ENCODE peak calls at places on chromosomes 3 and 15, in eight cellular contexts. One of them, this sample, is unnamed.

GRCh38 chr3:4983739-4984510 is 4.7 kb downstream of the BHLHE40 start:
- DNase-seq in NCI-H1694: no peak
- DNase-seq in endothelial cell of umbilical vein: peak; percentile 76
- DNase-seq in iPS-NIHi11: no peak
- DNase-seq in hypothalamus: no peak
- DNase-seq in stimulated activated naive B cell treated with anti-CD40 and anti-IgM and Interleukin-4, amounts not matched to agents 10 μg/mL and 1 μg/mL and 100 μg/mL, for 72 hours: peak; percentile 88
- DNase-seq in PC-3: peak; percentile 87
- DNase-seq in GM03348: peak; percentile 75
- DNase-seq in this sample: peak; percentile 93

GRCh38 chr3:11759996-11760395 is 86.7 kb downstream of the TAMM41 start:
- DNase-seq in NCI-H1694: no peak
- DNase-seq in endothelial cell of umbilical vein: no peak
- DNase-seq in iPS-NIHi11: no peak
- DNase-seq in hypothalamus: no peak
- DNase-seq in stimulated activated naive B cell treated with anti-CD40 and anti-IgM and Interleukin-4, amounts not matched to agents 10 μg/mL and 1 μg/mL and 100 μg/mL, for 72 hours: no peak
- DNase-seq in PC-3: peak; percentile 21
- DNase-seq in GM03348: no peak
- DNase-seq in this sample: no peak

GRCh38 chr3:120157681-120158080 is 63.4 kb upstream of the GSK3B start:
- DNase-seq in NCI-H1694: no peak
- DNase-seq in endothelial cell of umbilical vein: no peak
- DNase-seq in iPS-NIHi11: no peak
- DNase-seq in hypothalamus: no peak
- DNase-seq in stimulated activated naive B cell treated with anti-CD40 and anti-IgM and Interleukin-4, amounts not matched to agents 10 μg/mL and 1 μg/mL and 100 μg/mL, for 72 hours: no peak
- DNase-seq in PC-3: no peak
- DNase-seq in GM03348: no peak
- DNase-seq in this sample: no peak

GRCh38 chr3:99544819-99545281 is 93.5 kb upstream of the COL8A1 start:
- DNase-seq in NCI-H1694: no peak
- DNase-seq in endothelial cell of umbilical vein: peak; percentile 100
- DNase-seq in iPS-NIHi11: no peak
- DNase-seq in hypothalamus: no peak
- DNase-seq in stimulated activated naive B cell treated with anti-CD40 and anti-IgM and Interleukin-4, amounts not matched to agents 10 μg/mL and 1 μg/mL and 100 μg/mL, for 72 hours: no peak
- DNase-seq in PC-3: no peak
- DNase-seq in GM03348: peak; percentile 31
- DNase-seq in this sample: peak; percentile 31

GRCh38 chr15:55774113-55774970 is 31.4 kb upstream of the PRTG start:
- DNase-seq in NCI-H1694: peak; percentile 1
- DNase-seq in endothelial cell of umbilical vein: peak; percentile 44
- DNase-seq in iPS-NIHi11: peak; percentile 67
- DNase-seq in hypothalamus: no peak
- DNase-seq in stimulated activated naive B cell treated with anti-CD40 and anti-IgM and Interleukin-4, amounts not matched to agents 10 μg/mL and 1 μg/mL and 100 μg/mL, for 72 hours: peak; percentile 9
- DNase-seq in PC-3: peak; percentile 60
- DNase-seq in GM03348: peak; percentile 56
- DNase-seq in this sample: peak; percentile 41

GRCh38 chr15:29039466-29040366 is 153.9 kb downstream of the APBA2 start:
- DNase-seq in NCI-H1694: no peak
- DNase-seq in endothelial cell of umbilical vein: no peak
- DNase-seq in iPS-NIHi11: peak; percentile 47
- DNase-seq in hypothalamus: no peak
- DNase-seq in stimulated activated naive B cell treated with anti-CD40 and anti-IgM and Interleukin-4, amounts not matched to agents 10 μg/mL and 1 μg/mL and 100 μg/mL, for 72 hours: no peak
- DNase-seq in PC-3: no peak
- DNase-seq in GM03348: no peak
- DNase-seq in this sample: no peak

GRCh38 chr3:12743583-12743982 is 15.5 kb downstream of the TMEM40 start:
- DNase-seq in NCI-H1694: no peak
- DNase-seq in endothelial cell of umbilical vein: no peak
- DNase-seq in iPS-NIHi11: no peak
- DNase-seq in hypothalamus: no peak
- DNase-seq in stimulated activated naive B cell treated with anti-CD40 and anti-IgM and Interleukin-4, amounts not matched to agents 10 μg/mL and 1 μg/mL and 100 μg/mL, for 72 hours: no peak
- DNase-seq in PC-3: no peak
- DNase-seq in GM03348: no peak
- DNase-seq in this sample: no peak

GRCh38 chr3:89049119-89049518 is 58.3 kb upstream of the EPHA3 start:
- DNase-seq in NCI-H1694: no peak
- DNase-seq in endothelial cell of umbilical vein: no peak
- DNase-seq in iPS-NIHi11: peak; percentile 56
- DNase-seq in hypothalamus: no peak
- DNase-seq in stimulated activated naive B cell treated with anti-CD40 and anti-IgM and Interleukin-4, amounts not matched to agents 10 μg/mL and 1 μg/mL and 100 μg/mL, for 72 hours: no peak
- DNase-seq in PC-3: peak; percentile 44
- DNase-seq in GM03348: no peak
- DNase-seq in this sample: no peak

GRCh38 chr15:26298666-26299065 is 435.5 kb upstream of the ATP10A start:
- DNase-seq in NCI-H1694: no peak
- DNase-seq in endothelial cell of umbilical vein: no peak
- DNase-seq in iPS-NIHi11: no peak
- DNase-seq in hypothalamus: no peak
- DNase-seq in stimulated activated naive B cell treated with anti-CD40 and anti-IgM and Interleukin-4, amounts not matched to agents 10 μg/mL and 1 μg/mL and 100 μg/mL, for 72 hours: no peak
- DNase-seq in PC-3: peak; percentile 1
- DNase-seq in GM03348: peak; percentile 17
- DNase-seq in this sample: peak; percentile 39

GRCh38 chr3:40120816-40121215 is 188.7 kb upstream of the EIF1B start:
- DNase-seq in NCI-H1694: no peak
- DNase-seq in endothelial cell of umbilical vein: no peak
- DNase-seq in iPS-NIHi11: no peak
- DNase-seq in hypothalamus: no peak
- DNase-seq in stimulated activated naive B cell treated with anti-CD40 and anti-IgM and Interleukin-4, amounts not matched to agents 10 μg/mL and 1 μg/mL and 100 μg/mL, for 72 hours: no peak
- DNase-seq in PC-3: peak; percentile 21
- DNase-seq in GM03348: peak; percentile 64
- DNase-seq in this sample: peak; percentile 62

GRCh38 chr3:12296511-12296910 is 7.6 kb downstream of the PPARG start:
- DNase-seq in NCI-H1694: no peak
- DNase-seq in endothelial cell of umbilical vein: no peak
- DNase-seq in iPS-NIHi11: no peak
- DNase-seq in hypothalamus: no peak
- DNase-seq in stimulated activated naive B cell treated with anti-CD40 and anti-IgM and Interleukin-4, amounts not matched to agents 10 μg/mL and 1 μg/mL and 100 μg/mL, for 72 hours: no peak
- DNase-seq in PC-3: peak; percentile 1
- DNase-seq in GM03348: no peak
- DNase-seq in this sample: no peak

GRCh38 chr15:101641894-101642293 is 10.3 kb downstream of the TM2D3 start:
- DNase-seq in NCI-H1694: no peak
- DNase-seq in endothelial cell of umbilical vein: peak; percentile 83
- DNase-seq in iPS-NIHi11: no peak
- DNase-seq in hypothalamus: no peak
- DNase-seq in stimulated activated naive B cell treated with anti-CD40 and anti-IgM and Interleukin-4, amounts not matched to agents 10 μg/mL and 1 μg/mL and 100 μg/mL, for 72 hours: no peak
- DNase-seq in PC-3: no peak
- DNase-seq in GM03348: no peak
- DNase-seq in this sample: no peak

GRCh38 chr3:188884299-188885043 is 287.3 kb upstream of the TPRG1 start:
- DNase-seq in NCI-H1694: no peak
- DNase-seq in endothelial cell of umbilical vein: peak; percentile 82
- DNase-seq in iPS-NIHi11: no peak
- DNase-seq in hypothalamus: no peak
- DNase-seq in stimulated activated naive B cell treated with anti-CD40 and anti-IgM and Interleukin-4, amounts not matched to agents 10 μg/mL and 1 μg/mL and 100 μg/mL, for 72 hours: no peak
- DNase-seq in PC-3: no peak
- DNase-seq in GM03348: no peak
- DNase-seq in this sample: no peak

GRCh38 chr3:140442621-140443020 is 235.2 kb upstream of the TRIM42 start:
- DNase-seq in NCI-H1694: no peak
- DNase-seq in endothelial cell of umbilical vein: no peak
- DNase-seq in iPS-NIHi11: no peak
- DNase-seq in hypothalamus: no peak
- DNase-seq in stimulated activated naive B cell treated with anti-CD40 and anti-IgM and Interleukin-4, amounts not matched to agents 10 μg/mL and 1 μg/mL and 100 μg/mL, for 72 hours: no peak
- DNase-seq in PC-3: no peak
- DNase-seq in GM03348: no peak
- DNase-seq in this sample: peak; percentile 42

GRCh38 chr3:178741020-178741419 is 204.8 kb downstream of the KCNMB2 start:
- DNase-seq in NCI-H1694: no peak
- DNase-seq in endothelial cell of umbilical vein: no peak
- DNase-seq in iPS-NIHi11: no peak
- DNase-seq in hypothalamus: no peak
- DNase-seq in stimulated activated naive B cell treated with anti-CD40 and anti-IgM and Interleukin-4, amounts not matched to agents 10 μg/mL and 1 μg/mL and 100 μg/mL, for 72 hours: no peak
- DNase-seq in PC-3: no peak
- DNase-seq in GM03348: no peak
- DNase-seq in this sample: no peak

GRCh38 chr3:11514191-11514770 is 129.4 kb downstream of the VGLL4 start:
- DNase-seq in NCI-H1694: no peak
- DNase-seq in endothelial cell of umbilical vein: peak; percentile 96
- DNase-seq in iPS-NIHi11: no peak
- DNase-seq in hypothalamus: no peak
- DNase-seq in stimulated activated naive B cell treated with anti-CD40 and anti-IgM and Interleukin-4, amounts not matched to agents 10 μg/mL and 1 μg/mL and 100 μg/mL, for 72 hours: no peak
- DNase-seq in PC-3: peak; percentile 88
- DNase-seq in GM03348: peak; percentile 90
- DNase-seq in this sample: peak; percentile 96

GRCh38 chr3:9420850-9421549 is 23.6 kb downstream of the SETD5 start:
- DNase-seq in NCI-H1694: no peak
- DNase-seq in endothelial cell of umbilical vein: peak; percentile 72
- DNase-seq in iPS-NIHi11: no peak
- DNase-seq in hypothalamus: no peak
- DNase-seq in stimulated activated naive B cell treated with anti-CD40 and anti-IgM and Interleukin-4, amounts not matched to agents 10 μg/mL and 1 μg/mL and 100 μg/mL, for 72 hours: no peak
- DNase-seq in PC-3: peak; percentile 60
- DNase-seq in GM03348: no peak
- DNase-seq in this sample: peak; percentile 74

GRCh38 chr3:97957617-97958311 is 14.5 kb downstream of the RIOX2 start:
- DNase-seq in NCI-H1694: peak; percentile 51
- DNase-seq in endothelial cell of umbilical vein: no peak
- DNase-seq in iPS-NIHi11: no peak
- DNase-seq in hypothalamus: no peak
- DNase-seq in stimulated activated naive B cell treated with anti-CD40 and anti-IgM and Interleukin-4, amounts not matched to agents 10 μg/mL and 1 μg/mL and 100 μg/mL, for 72 hours: no peak
- DNase-seq in PC-3: peak; percentile 36
- DNase-seq in GM03348: no peak
- DNase-seq in this sample: no peak

GRCh38 chr3:58383904-58384303 is 49.7 kb downstream of the PDHB start:
- DNase-seq in NCI-H1694: no peak
- DNase-seq in endothelial cell of umbilical vein: no peak
- DNase-seq in iPS-NIHi11: no peak
- DNase-seq in hypothalamus: no peak
- DNase-seq in stimulated activated naive B cell treated with anti-CD40 and anti-IgM and Interleukin-4, amounts not matched to agents 10 μg/mL and 1 μg/mL and 100 μg/mL, for 72 hours: no peak
- DNase-seq in PC-3: peak; percentile 99
- DNase-seq in GM03348: peak; percentile 84
- DNase-seq in this sample: peak; percentile 99

GRCh38 chr15:56667517-56667916 is 65.8 kb downstream of the ZNF280D start:
- DNase-seq in NCI-H1694: no peak
- DNase-seq in endothelial cell of umbilical vein: no peak
- DNase-seq in iPS-NIHi11: no peak
- DNase-seq in hypothalamus: no peak
- DNase-seq in stimulated activated naive B cell treated with anti-CD40 and anti-IgM and Interleukin-4, amounts not matched to agents 10 μg/mL and 1 μg/mL and 100 μg/mL, for 72 hours: no peak
- DNase-seq in PC-3: no peak
- DNase-seq in GM03348: no peak
- DNase-seq in this sample: no peak